ENCODE peak calls at places on chromosome 9, in five cellular contexts. One of them, this sample, is unnamed.

GRCh38 chr9:3931996-3932906 is 367.6 kb downstream of the GLIS3 start:
- DNase-seq in astrocyte of the spinal cord: peak
- DNase-seq in colonic mucosa: no peak
- DNase-seq in HFF-Myc: no peak
- DNase-seq in lower lobe of right lung: no peak
- DNase-seq in this sample: peak

GRCh38 chr9:137267933-137268355 is 9.6 kb upstream of the TOR4A start:
- DNase-seq in astrocyte of the spinal cord: no peak
- DNase-seq in colonic mucosa: no peak
- DNase-seq in HFF-Myc: no peak
- DNase-seq in lower lobe of right lung: no peak
- DNase-seq in this sample: no peak

GRCh38 chr9:126472931-126473330 is 140.8 kb upstream of the LMX1B start:
- DNase-seq in astrocyte of the spinal cord: no peak
- DNase-seq in colonic mucosa: no peak
- DNase-seq in HFF-Myc: no peak
- DNase-seq in lower lobe of right lung: no peak
- DNase-seq in this sample: no peak

GRCh38 chr9:135704366-135704947 is 2.5 kb downstream of the KCNT1 start:
- DNase-seq in astrocyte of the spinal cord: no peak
- DNase-seq in colonic mucosa: no peak
- DNase-seq in HFF-Myc: no peak
- DNase-seq in lower lobe of right lung: no peak
- DNase-seq in this sample: no peak

GRCh38 chr9:15231788-15232635 is 75.0 kb downstream of the TTC39B start:
- DNase-seq in astrocyte of the spinal cord: no peak
- DNase-seq in colonic mucosa: no peak
- DNase-seq in HFF-Myc: no peak
- DNase-seq in lower lobe of right lung: no peak
- DNase-seq in this sample: no peak

GRCh38 chr9:28502189-28502588 is 928.9 kb upstream of the C9orf72 start:
- DNase-seq in astrocyte of the spinal cord: no peak
- DNase-seq in colonic mucosa: no peak
- DNase-seq in HFF-Myc: no peak
- DNase-seq in lower lobe of right lung: no peak
- DNase-seq in this sample: no peak

GRCh38 chr9:131868766-131869165 is 128.9 kb upstream of the RAPGEF1 start:
- DNase-seq in astrocyte of the spinal cord: peak
- DNase-seq in colonic mucosa: no peak
- DNase-seq in HFF-Myc: no peak
- DNase-seq in lower lobe of right lung: no peak
- DNase-seq in this sample: no peak

GRCh38 chr9:16519001-16519400 is 351.5 kb downstream of the BNC2 start:
- DNase-seq in astrocyte of the spinal cord: no peak
- DNase-seq in colonic mucosa: no peak
- DNase-seq in HFF-Myc: no peak
- DNase-seq in lower lobe of right lung: no peak
- DNase-seq in this sample: no peak

GRCh38 chr9:91714020-91714721 is 235.9 kb downstream of the ROR2 start:
- DNase-seq in astrocyte of the spinal cord: peak
- DNase-seq in colonic mucosa: peak
- DNase-seq in HFF-Myc: no peak
- DNase-seq in lower lobe of right lung: peak
- DNase-seq in this sample: no peak

GRCh38 chr9:100426194-100426531 is 780 bp upstream of the MSANTD3 start:
- DNase-seq in astrocyte of the spinal cord: no peak
- DNase-seq in colonic mucosa: no peak
- DNase-seq in HFF-Myc: no peak
- DNase-seq in lower lobe of right lung: no peak
- DNase-seq in this sample: no peak

GRCh38 chr9:5843450-5844249 is 10.7 kb upstream of the ERMP1 start:
- DNase-seq in astrocyte of the spinal cord: peak
- DNase-seq in colonic mucosa: no peak
- DNase-seq in HFF-Myc: peak
- DNase-seq in lower lobe of right lung: no peak
- DNase-seq in this sample: no peak

GRCh38 chr9:92954078-92954861 is 6.9 kb downstream of the FGD3 start:
- DNase-seq in astrocyte of the spinal cord: peak
- DNase-seq in colonic mucosa: peak
- DNase-seq in HFF-Myc: peak
- DNase-seq in lower lobe of right lung: no peak
- DNase-seq in this sample: no peak

GRCh38 chr9:99076030-99076429 is 28.9 kb upstream of the TGFBR1 start:
- DNase-seq in astrocyte of the spinal cord: no peak
- DNase-seq in colonic mucosa: no peak
- DNase-seq in HFF-Myc: no peak
- DNase-seq in lower lobe of right lung: no peak
- DNase-seq in this sample: no peak
- H3K4me3 ChIP-seq in astrocyte of the spinal cord: no peak
- H3K4me3 ChIP-seq in colonic mucosa: no peak
- H3K4me3 ChIP-seq in HFF-Myc: no peak
- H3K4me3 ChIP-seq in lower lobe of right lung: no peak
- H3K4me3 ChIP-seq in this sample: no peak

GRCh38 chr9:37941253-37941652 is 37.3 kb upstream of the SLC25A51 start:
- DNase-seq in astrocyte of the spinal cord: no peak
- DNase-seq in colonic mucosa: no peak
- DNase-seq in HFF-Myc: no peak
- DNase-seq in lower lobe of right lung: no peak
- DNase-seq in this sample: no peak
- TF ChIP-seq CTCF in astrocyte of the spinal cord: no peak
- TF ChIP-seq CTCF in colonic mucosa: no peak
- TF ChIP-seq CTCF in HFF-Myc: no peak
- TF ChIP-seq CTCF in lower lobe of right lung: no peak
- TF ChIP-seq CTCF in this sample: no peak

GRCh38 chr9:127979015-127979332 is 1.8 kb downstream of the EEIG1 start:
- DNase-seq in astrocyte of the spinal cord: no peak
- DNase-seq in colonic mucosa: no peak
- DNase-seq in HFF-Myc: no peak
- DNase-seq in lower lobe of right lung: no peak
- DNase-seq in this sample: no peak

GRCh38 chr9:127977877-127978647 is 2.7 kb downstream of the EEIG1 start:
- DNase-seq in astrocyte of the spinal cord: peak
- DNase-seq in colonic mucosa: peak
- DNase-seq in HFF-Myc: no peak
- DNase-seq in lower lobe of right lung: peak
- DNase-seq in this sample: peak

GRCh38 chr9:127975376-127976315 is 5.1 kb downstream of the EEIG1 start:
- DNase-seq in astrocyte of the spinal cord: no peak
- DNase-seq in colonic mucosa: peak
- DNase-seq in HFF-Myc: no peak
- DNase-seq in lower lobe of right lung: no peak
- DNase-seq in this sample: no peak

GRCh38 chr9:127976498-127976897 is 4.3 kb downstream of the EEIG1 start:
- DNase-seq in astrocyte of the spinal cord: no peak
- DNase-seq in colonic mucosa: peak
- DNase-seq in HFF-Myc: no peak
- DNase-seq in lower lobe of right lung: peak
- DNase-seq in this sample: no peak

GRCh38 chr9:127976943-127977871 is 3.6 kb downstream of the EEIG1 start:
- DNase-seq in astrocyte of the spinal cord: no peak
- DNase-seq in colonic mucosa: peak
- DNase-seq in HFF-Myc: no peak
- DNase-seq in lower lobe of right lung: no peak
- DNase-seq in this sample: no peak
- H3K4me3 ChIP-seq in astrocyte of the spinal cord: no peak
- H3K4me3 ChIP-seq in colonic mucosa: peak
- H3K4me3 ChIP-seq in HFF-Myc: peak
- H3K4me3 ChIP-seq in lower lobe of right lung: peak
- H3K4me3 ChIP-seq in this sample: peak

DNA sequence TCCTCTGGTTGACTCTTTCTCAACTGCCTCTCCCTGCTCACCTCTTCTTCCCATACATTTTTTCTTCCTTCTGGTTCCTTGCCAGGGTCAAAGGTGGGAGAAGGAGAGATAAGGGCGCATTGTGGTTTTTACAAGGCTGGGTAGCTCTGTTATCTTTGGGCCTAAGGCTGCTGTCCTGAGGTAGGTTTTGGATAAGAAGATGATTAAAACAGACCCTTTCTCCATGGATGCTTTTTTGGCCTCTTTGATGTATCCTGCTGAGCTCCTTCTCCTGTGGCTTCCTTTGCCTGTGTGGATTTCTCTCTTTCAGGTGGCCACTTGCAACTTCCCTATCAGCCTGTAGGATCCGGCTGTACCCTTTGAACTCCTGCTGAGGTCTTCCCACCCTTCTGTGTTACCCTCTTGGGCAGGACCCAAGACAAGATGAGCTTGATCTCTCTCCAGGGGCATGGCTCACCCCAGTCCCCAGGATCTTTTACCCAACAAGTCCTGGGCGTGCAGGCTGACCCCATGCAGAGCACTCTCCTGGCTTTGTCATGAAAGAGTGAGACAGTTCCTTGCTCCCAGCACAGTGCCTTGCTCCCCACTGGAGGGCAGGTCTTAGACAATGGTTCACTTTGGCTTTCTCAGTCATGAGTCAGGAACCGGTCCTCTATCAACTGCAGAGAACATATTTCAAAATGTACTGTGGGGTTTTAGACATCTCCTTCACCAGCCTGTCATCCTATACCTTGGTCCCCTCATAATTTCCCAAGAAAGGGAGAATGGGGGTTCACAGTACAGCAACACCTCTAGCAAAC is 197.9 kb downstream of the TLE4 start:
- DNase-seq in astrocyte of the spinal cord: no peak
- DNase-seq in colonic mucosa: no peak
- DNase-seq in HFF-Myc: no peak
- DNase-seq in lower lobe of right lung: no peak
- DNase-seq in this sample: no peak
- TF ChIP-seq CTCF in astrocyte of the spinal cord: no peak
- TF ChIP-seq CTCF in colonic mucosa: no peak
- TF ChIP-seq CTCF in HFF-Myc: no peak
- TF ChIP-seq CTCF in lower lobe of right lung: no peak
- TF ChIP-seq CTCF in this sample: peak

GRCh38 chr9:111926421-111926875 is 29.8 kb downstream of the UGCG start:
- DNase-seq in astrocyte of the spinal cord: peak
- DNase-seq in colonic mucosa: peak
- DNase-seq in HFF-Myc: peak
- DNase-seq in lower lobe of right lung: peak
- DNase-seq in this sample: peak

GRCh38 chr9:111922324-111923013 is 25.9 kb downstream of the UGCG start:
- DNase-seq in astrocyte of the spinal cord: no peak
- DNase-seq in colonic mucosa: no peak
- DNase-seq in HFF-Myc: no peak
- DNase-seq in lower lobe of right lung: no peak
- DNase-seq in this sample: no peak

GRCh38 chr9:111924281-111924680 is 27.7 kb downstream of the UGCG start:
- DNase-seq in astrocyte of the spinal cord: no peak
- DNase-seq in colonic mucosa: no peak
- DNase-seq in HFF-Myc: no peak
- DNase-seq in lower lobe of right lung: no peak
- DNase-seq in this sample: no peak

GRCh38 chr9:111925784-111926183 is 29.2 kb downstream of the UGCG start:
- DNase-seq in astrocyte of the spinal cord: no peak
- DNase-seq in colonic mucosa: no peak
- DNase-seq in HFF-Myc: no peak
- DNase-seq in lower lobe of right lung: no peak
- DNase-seq in this sample: no peak

DNA sequence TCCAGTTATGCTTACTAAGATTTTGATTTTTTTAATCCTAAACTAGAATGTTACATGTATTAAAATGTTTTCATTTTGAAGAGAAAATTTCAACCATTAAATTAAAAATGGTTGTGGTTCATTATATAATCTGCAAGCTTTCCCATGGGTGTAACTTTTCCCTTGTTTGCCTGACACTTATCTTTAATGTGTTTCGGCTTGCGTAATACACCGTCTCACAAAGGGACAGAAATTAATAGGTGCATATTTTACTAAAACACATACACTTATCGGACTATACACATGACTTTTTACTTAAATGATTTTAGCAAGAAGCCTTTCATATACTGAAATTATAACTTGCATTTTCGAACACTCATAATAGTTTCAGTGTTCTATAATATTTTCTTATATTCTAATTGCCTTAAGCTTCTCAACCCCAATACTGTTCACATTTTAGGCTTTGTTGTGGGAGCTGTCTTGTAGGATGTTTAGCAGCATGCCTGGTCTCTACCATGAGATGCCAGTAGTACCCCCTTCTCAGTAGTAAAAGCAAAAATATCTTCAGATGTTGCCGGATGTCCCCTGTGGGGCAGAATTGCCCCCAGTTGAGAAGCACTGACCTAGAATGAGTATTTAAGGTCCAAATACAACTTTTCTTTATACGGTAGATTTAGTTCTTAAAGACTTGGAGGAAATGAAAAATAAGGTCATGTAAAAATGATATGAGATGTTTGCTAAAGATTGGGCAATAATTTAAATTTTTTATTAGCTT is 28.6 kb downstream of the UGCG start:
- DNase-seq in astrocyte of the spinal cord: no peak
- DNase-seq in colonic mucosa: no peak
- DNase-seq in HFF-Myc: no peak
- DNase-seq in lower lobe of right lung: no peak
- DNase-seq in this sample: no peak
- H3K4me3 ChIP-seq in astrocyte of the spinal cord: no peak
- H3K4me3 ChIP-seq in colonic mucosa: no peak
- H3K4me3 ChIP-seq in HFF-Myc: no peak
- H3K4me3 ChIP-seq in lower lobe of right lung: no peak
- H3K4me3 ChIP-seq in this sample: no peak